ENCODE peak calls at places on chromosomes 11 and 22, in ten cellular contexts. S is GM12891, D is glomerular endothelial cell, U is OCI-LY7, V is adrenal gland, M is NCI-H1436, C is NCI-H1417, Q is neural crest cell, N is Calu3, E is neuronal stem cell. Y is an unnamed sample.

GRCh38 chr11:68122936-68123539 is 1.9 kb upstream of the CHKA start:
- DNase-seq in S (no peak), D (no peak), U (no peak), V (peak), M (no peak), C (no peak), Q (no peak), N (peak), E (no peak), Y (no peak)

GRCh38 chr22:44192098-44192810 is 11.5 kb downstream of the PARVG start:
- DNase-seq in S (no peak), D (no peak), U (peak), V (no peak), M (no peak), C (no peak), Q (peak), N (peak), E (no peak), Y (no peak)

GRCh38 chr22:19208287-19208847 is 29.8 kb upstream of the SLC25A1 start:
- DNase-seq in S (no peak), D (no peak), U (no peak), V (no peak), M (no peak), C (no peak), Q (no peak), N (no peak), E (no peak), Y (no peak)

GRCh38 chr22:20672082-20672424 is 101.9 kb upstream of the SERPIND1 start:
- DNase-seq in S (no peak), D (no peak), U (no peak), V (no peak), M (no peak), C (no peak), Q (no peak), N (no peak), E (no peak), Y (no peak)

GRCh38 chr11:24375896-24376295 is 121.0 kb upstream of the LUZP2 start:
- DNase-seq in S (no peak), D (no peak), U (no peak), V (no peak), M (no peak), C (no peak), Q (no peak), N (no peak), E (no peak), Y (no peak)

GRCh38 chr22:38203090-38203810 is 1.5 kb downstream of the MAFF start:
- DNase-seq in S (no peak), D (no peak), U (peak), V (peak), M (peak), C (peak), Q (no peak), N (peak), E (no peak), Y (no peak)

GRCh38 chr11:61962213-61963015 is 5.0 kb downstream of the FTH1 start:
- DNase-seq in S (no peak), D (no peak), U (no peak), V (peak), M (no peak), C (no peak), Q (no peak), N (no peak), E (no peak), Y (peak)

GRCh38 chr11:12581923-12582322 is 92.3 kb upstream of the TEAD1 start:
- DNase-seq in S (no peak), D (no peak), U (no peak), V (no peak), M (peak), C (peak), Q (no peak), N (peak), E (no peak), Y (peak)

GRCh38 chr11:29161216-29161615 is 855.6 kb downstream of the KCNA4 start:
- DNase-seq in S (no peak), D (no peak), U (no peak), V (no peak), M (no peak), C (no peak), Q (no peak), N (no peak), E (no peak), Y (peak)

GRCh38 chr11:20671856-20672546 is 2.6 kb downstream of the NELL1 start:
- DNase-seq in S (peak), D (no peak), U (no peak), V (no peak), M (no peak), C (peak), Q (no peak), N (no peak), E (no peak), Y (peak)

GRCh38 chr11:1344056-1344635 is 34.7 kb upstream of the TOLLIP start:
- DNase-seq in S (no peak), D (no peak), U (no peak), V (no peak), M (no peak), C (no peak), Q (no peak), N (no peak), E (no peak), Y (no peak)

GRCh38 chr11:951507-951906 is 25.8 kb downstream of the AP2A2 start:
- DNase-seq in S (no peak), D (no peak), U (no peak), V (no peak), M (no peak), C (no peak), Q (no peak), N (no peak), E (no peak), Y (no peak)

GRCh38 chr22:45648320-45649070 is 23.1 kb upstream of the ATXN10 start:
- DNase-seq in S (no peak), D (no peak), U (no peak), V (no peak), M (no peak), C (no peak), Q (no peak), N (peak), E (no peak), Y (no peak)

GRCh38 chr11:33931032-33931431 is 39.2 kb upstream of the LMO2 start:
- DNase-seq in S (no peak), D (no peak), U (no peak), V (no peak), M (no peak), C (no peak), Q (no peak), N (no peak), E (no peak), Y (no peak)